ENCODE peak calls at places on chromosomes 13 and 19, in ten cellular contexts. One of them, this sample, is unnamed.

GRCh38 chr13:113724780-113725315 is 34.2 kb upstream of the TMEM255B start:
- DNase-seq in glutamatergic neuron: peak
- DNase-seq in left ventricle myocardium inferior: peak
- DNase-seq in bronchial epithelial cell: peak
- DNase-seq in nephron progenitor cell: peak
- DNase-seq in AG09309: no peak
- DNase-seq in fibroblast of mammary gland: peak
- DNase-seq in lower leg skin: peak
- DNase-seq in brain microvascular endothelial cell: peak
- DNase-seq in GM06990: peak
- DNase-seq in this sample: peak

GRCh38 chr13:74230984-74231443 is 96.8 kb upstream of the KLF12 start:
- DNase-seq in glutamatergic neuron: no peak
- DNase-seq in left ventricle myocardium inferior: no peak
- DNase-seq in bronchial epithelial cell: no peak
- DNase-seq in nephron progenitor cell: no peak
- DNase-seq in AG09309: no peak
- DNase-seq in fibroblast of mammary gland: no peak
- DNase-seq in lower leg skin: no peak
- DNase-seq in brain microvascular endothelial cell: no peak
- DNase-seq in GM06990: no peak
- DNase-seq in this sample: no peak

GRCh38 chr19:5338661-5339469 is 1.7 kb downstream of the PTPRS start:
- DNase-seq in glutamatergic neuron: peak
- DNase-seq in left ventricle myocardium inferior: no peak
- DNase-seq in bronchial epithelial cell: no peak
- DNase-seq in nephron progenitor cell: peak
- DNase-seq in AG09309: no peak
- DNase-seq in fibroblast of mammary gland: no peak
- DNase-seq in lower leg skin: no peak
- DNase-seq in brain microvascular endothelial cell: no peak
- DNase-seq in GM06990: peak
- DNase-seq in this sample: no peak

GRCh38 chr13:24050292-24050711 is 110.2 kb upstream of the SPATA13 start:
- DNase-seq in glutamatergic neuron: no peak
- DNase-seq in left ventricle myocardium inferior: peak
- DNase-seq in bronchial epithelial cell: peak
- DNase-seq in nephron progenitor cell: no peak
- DNase-seq in AG09309: no peak
- DNase-seq in fibroblast of mammary gland: peak
- DNase-seq in lower leg skin: no peak
- DNase-seq in brain microvascular endothelial cell: peak
- DNase-seq in GM06990: no peak
- DNase-seq in this sample: no peak

GRCh38 chr19:56671613-56671994 is at the start of gene ZNF835:
- DNase-seq in glutamatergic neuron: peak
- DNase-seq in left ventricle myocardium inferior: peak
- DNase-seq in bronchial epithelial cell: peak
- DNase-seq in nephron progenitor cell: no peak
- DNase-seq in AG09309: no peak
- DNase-seq in fibroblast of mammary gland: peak
- DNase-seq in lower leg skin: peak
- DNase-seq in brain microvascular endothelial cell: peak
- DNase-seq in GM06990: peak
- DNase-seq in this sample: peak

GRCh38 chr19:14056069-14056666 is 5.7 kb downstream of the PALM3 start:
- DNase-seq in glutamatergic neuron: no peak
- DNase-seq in left ventricle myocardium inferior: no peak
- DNase-seq in bronchial epithelial cell: no peak
- DNase-seq in nephron progenitor cell: no peak
- DNase-seq in AG09309: no peak
- DNase-seq in fibroblast of mammary gland: no peak
- DNase-seq in lower leg skin: no peak
- DNase-seq in brain microvascular endothelial cell: no peak
- DNase-seq in GM06990: no peak
- DNase-seq in this sample: no peak

GRCh38 chr19:47447470-47448359 is 24.0 kb downstream of the SLC8A2 start:
- DNase-seq in glutamatergic neuron: peak
- DNase-seq in left ventricle myocardium inferior: peak
- DNase-seq in bronchial epithelial cell: peak
- DNase-seq in nephron progenitor cell: peak
- DNase-seq in AG09309: no peak
- DNase-seq in fibroblast of mammary gland: peak
- DNase-seq in lower leg skin: no peak
- DNase-seq in brain microvascular endothelial cell: peak
- DNase-seq in GM06990: no peak
- DNase-seq in this sample: no peak

GRCh38 chr13:37869756-37870488 is at the start of gene TRPC4:
- DNase-seq in glutamatergic neuron: peak
- DNase-seq in left ventricle myocardium inferior: peak
- DNase-seq in bronchial epithelial cell: peak
- DNase-seq in nephron progenitor cell: peak
- DNase-seq in AG09309: peak
- DNase-seq in fibroblast of mammary gland: peak
- DNase-seq in lower leg skin: no peak
- DNase-seq in brain microvascular endothelial cell: peak
- DNase-seq in GM06990: no peak
- DNase-seq in this sample: no peak

GRCh38 chr19:3855321-3855720 is 13.5 kb downstream of the ZFR2 start:
- DNase-seq in glutamatergic neuron: no peak
- DNase-seq in left ventricle myocardium inferior: no peak
- DNase-seq in bronchial epithelial cell: no peak
- DNase-seq in nephron progenitor cell: no peak
- DNase-seq in AG09309: no peak
- DNase-seq in fibroblast of mammary gland: no peak
- DNase-seq in lower leg skin: no peak
- DNase-seq in brain microvascular endothelial cell: peak
- DNase-seq in GM06990: no peak
- DNase-seq in this sample: no peak

GRCh38 chr13:110690516-110690915 is 15.4 kb downstream of the CARS2 start:
- DNase-seq in glutamatergic neuron: no peak
- DNase-seq in left ventricle myocardium inferior: no peak
- DNase-seq in bronchial epithelial cell: no peak
- DNase-seq in nephron progenitor cell: no peak
- DNase-seq in AG09309: no peak
- DNase-seq in fibroblast of mammary gland: no peak
- DNase-seq in lower leg skin: no peak
- DNase-seq in brain microvascular endothelial cell: no peak
- DNase-seq in GM06990: no peak
- DNase-seq in this sample: no peak

GRCh38 chr13:52070929-52071523 is 46.5 kb downstream of the UTP14C start:
- DNase-seq in glutamatergic neuron: no peak
- DNase-seq in left ventricle myocardium inferior: no peak
- DNase-seq in bronchial epithelial cell: peak
- DNase-seq in nephron progenitor cell: no peak
- DNase-seq in AG09309: peak
- DNase-seq in fibroblast of mammary gland: peak
- DNase-seq in lower leg skin: no peak
- DNase-seq in brain microvascular endothelial cell: peak
- DNase-seq in GM06990: no peak
- DNase-seq in this sample: no peak
- TF ChIP-seq CTCF in glutamatergic neuron: no peak
- TF ChIP-seq CTCF in left ventricle myocardium inferior: peak
- TF ChIP-seq CTCF in bronchial epithelial cell: peak
- TF ChIP-seq CTCF in nephron progenitor cell: no peak
- TF ChIP-seq CTCF in AG09309: peak
- TF ChIP-seq CTCF in fibroblast of mammary gland: peak
- TF ChIP-seq CTCF in lower leg skin: no peak
- TF ChIP-seq CTCF in brain microvascular endothelial cell: peak
- TF ChIP-seq CTCF in GM06990: peak
- TF ChIP-seq CTCF in this sample: no peak

GRCh38 chr13:31408927-31409326 is 209.2 kb downstream of the B3GLCT start:
- DNase-seq in glutamatergic neuron: no peak
- DNase-seq in left ventricle myocardium inferior: no peak
- DNase-seq in bronchial epithelial cell: no peak
- DNase-seq in nephron progenitor cell: no peak
- DNase-seq in AG09309: no peak
- DNase-seq in fibroblast of mammary gland: no peak
- DNase-seq in lower leg skin: peak
- DNase-seq in brain microvascular endothelial cell: no peak
- DNase-seq in GM06990: no peak
- DNase-seq in this sample: no peak

GRCh38 chr13:31413531-31413930 is 213.8 kb downstream of the B3GLCT start:
- DNase-seq in glutamatergic neuron: no peak
- DNase-seq in left ventricle myocardium inferior: no peak
- DNase-seq in bronchial epithelial cell: no peak
- DNase-seq in nephron progenitor cell: no peak
- DNase-seq in AG09309: no peak
- DNase-seq in fibroblast of mammary gland: no peak
- DNase-seq in lower leg skin: no peak
- DNase-seq in brain microvascular endothelial cell: no peak
- DNase-seq in GM06990: no peak
- DNase-seq in this sample: no peak

DNA sequence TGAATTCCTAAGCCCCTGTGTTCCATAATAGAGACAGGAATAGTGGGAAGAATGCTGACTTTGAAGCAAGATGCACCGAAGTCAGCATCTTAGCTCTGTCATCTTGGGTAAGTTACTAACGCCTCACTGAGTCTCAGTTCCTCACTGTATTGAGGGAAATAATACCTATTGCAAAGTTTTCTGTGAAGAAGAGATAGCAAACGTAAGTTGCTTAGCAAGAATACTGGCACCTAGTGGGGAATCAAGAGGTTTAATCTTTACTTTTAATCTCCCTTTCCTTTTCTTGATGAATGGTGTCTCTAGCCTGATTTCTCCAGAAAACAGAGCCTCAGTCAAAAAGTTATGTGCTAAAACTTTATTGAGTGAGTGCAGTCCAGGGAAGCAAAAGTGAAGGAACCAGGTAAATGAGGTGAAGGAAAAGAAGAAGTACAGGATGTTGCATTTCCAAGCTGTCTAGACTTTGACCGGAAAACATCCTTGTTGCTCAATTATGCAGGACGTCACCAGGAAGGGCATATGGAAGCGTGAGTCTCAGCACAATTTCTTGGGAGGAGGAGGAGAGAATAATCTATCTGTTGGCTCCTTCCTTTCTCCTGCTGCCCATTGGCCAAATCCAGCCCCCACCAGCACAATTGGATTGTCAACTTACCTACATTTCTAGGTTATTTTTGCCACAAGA is 210.0 kb downstream of the B3GLCT start:
- DNase-seq in glutamatergic neuron: no peak
- DNase-seq in left ventricle myocardium inferior: no peak
- DNase-seq in bronchial epithelial cell: peak
- DNase-seq in nephron progenitor cell: no peak
- DNase-seq in AG09309: no peak
- DNase-seq in fibroblast of mammary gland: peak
- DNase-seq in lower leg skin: no peak
- DNase-seq in brain microvascular endothelial cell: no peak
- DNase-seq in GM06990: no peak
- DNase-seq in this sample: no peak
- TF ChIP-seq CTCF in glutamatergic neuron: no peak
- TF ChIP-seq CTCF in left ventricle myocardium inferior: peak
- TF ChIP-seq CTCF in bronchial epithelial cell: peak
- TF ChIP-seq CTCF in nephron progenitor cell: no peak
- TF ChIP-seq CTCF in AG09309: peak
- TF ChIP-seq CTCF in fibroblast of mammary gland: peak
- TF ChIP-seq CTCF in lower leg skin: no peak
- TF ChIP-seq CTCF in brain microvascular endothelial cell: peak
- TF ChIP-seq CTCF in GM06990: peak
- TF ChIP-seq CTCF in this sample: no peak

DNA sequence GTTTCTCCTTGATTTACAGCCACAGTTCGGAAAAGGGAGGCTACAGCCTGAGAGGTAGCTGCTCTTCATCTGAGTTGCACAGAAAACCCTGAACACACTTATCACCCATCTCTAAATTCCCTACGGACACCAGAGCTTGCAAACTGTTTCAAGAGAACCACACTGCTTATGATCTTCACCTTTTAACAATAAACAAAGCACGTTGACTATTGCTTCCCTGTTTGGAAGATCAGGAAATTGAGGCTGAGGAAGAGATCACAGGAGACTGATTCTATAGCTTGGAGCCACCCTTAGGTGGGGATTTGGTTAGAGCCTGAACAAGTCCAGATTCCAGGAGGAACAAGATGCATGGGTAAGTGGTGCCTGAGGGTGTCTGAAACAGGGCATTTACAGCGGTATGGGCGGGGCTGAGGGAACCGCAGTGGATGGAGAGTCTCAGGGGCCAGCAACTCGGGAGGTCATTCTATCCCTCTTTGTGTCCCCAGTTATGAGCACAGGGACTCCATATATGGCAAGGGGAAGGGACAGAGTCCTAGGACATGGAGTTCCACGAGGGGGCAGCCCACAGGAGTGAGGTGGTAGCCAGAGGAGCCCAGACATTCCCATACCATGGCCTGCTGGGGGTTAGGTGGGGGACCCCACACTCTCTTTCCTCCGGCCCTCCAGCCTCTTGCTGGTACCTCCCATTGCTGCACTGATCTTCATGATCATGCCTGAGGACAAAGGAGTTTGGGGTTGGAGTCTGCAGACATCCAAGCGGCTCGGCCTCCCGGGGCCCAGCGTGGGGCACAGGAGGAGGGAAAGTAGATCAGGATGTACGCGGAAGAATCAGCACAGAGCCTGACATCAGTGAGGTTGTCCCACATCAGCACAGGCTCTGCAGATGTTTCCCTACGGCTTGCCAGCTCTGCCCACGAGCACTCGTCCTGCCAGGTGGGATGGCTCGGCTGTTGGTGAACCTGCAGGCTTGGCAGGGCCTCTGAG is 162.3 kb upstream of the ZNF536 start:
- DNase-seq in glutamatergic neuron: no peak
- DNase-seq in left ventricle myocardium inferior: no peak
- DNase-seq in bronchial epithelial cell: no peak
- DNase-seq in nephron progenitor cell: no peak
- DNase-seq in AG09309: no peak
- DNase-seq in fibroblast of mammary gland: no peak
- DNase-seq in lower leg skin: peak
- DNase-seq in brain microvascular endothelial cell: no peak
- DNase-seq in GM06990: no peak
- DNase-seq in this sample: no peak
- TF ChIP-seq CTCF in glutamatergic neuron: no peak
- TF ChIP-seq CTCF in left ventricle myocardium inferior: no peak
- TF ChIP-seq CTCF in bronchial epithelial cell: no peak
- TF ChIP-seq CTCF in nephron progenitor cell: no peak
- TF ChIP-seq CTCF in AG09309: no peak
- TF ChIP-seq CTCF in fibroblast of mammary gland: no peak
- TF ChIP-seq CTCF in lower leg skin: no peak
- TF ChIP-seq CTCF in brain microvascular endothelial cell: no peak
- TF ChIP-seq CTCF in GM06990: no peak
- TF ChIP-seq CTCF in this sample: no peak

GRCh38 chr13:108269601-108270328 is at the start of gene TNFSF13B:
- DNase-seq in glutamatergic neuron: peak
- DNase-seq in left ventricle myocardium inferior: peak
- DNase-seq in bronchial epithelial cell: no peak
- DNase-seq in nephron progenitor cell: peak
- DNase-seq in AG09309: no peak
- DNase-seq in fibroblast of mammary gland: peak
- DNase-seq in lower leg skin: no peak
- DNase-seq in brain microvascular endothelial cell: peak
- DNase-seq in GM06990: peak
- DNase-seq in this sample: peak
- TF ChIP-seq CTCF in glutamatergic neuron: no peak
- TF ChIP-seq CTCF in left ventricle myocardium inferior: no peak
- TF ChIP-seq CTCF in bronchial epithelial cell: no peak
- TF ChIP-seq CTCF in nephron progenitor cell: no peak
- TF ChIP-seq CTCF in AG09309: no peak
- TF ChIP-seq CTCF in fibroblast of mammary gland: peak
- TF ChIP-seq CTCF in lower leg skin: no peak
- TF ChIP-seq CTCF in brain microvascular endothelial cell: peak
- TF ChIP-seq CTCF in GM06990: peak
- TF ChIP-seq CTCF in this sample: no peak

This sample was measured in activated B cell treated with CpG ODN at 0.5 μM for 24 hours.